ENCODE peak calls at places on chromosomes 6 and 20, in five cellular contexts. One of them, this sample, is unnamed.

GRCh38 chr6:134177753-134178229 is 125.4 kb upstream of the SLC2A12 start:
- DNase-seq in lower leg skin: no peak
- DNase-seq in GM12878: no peak
- DNase-seq in SJSA1: no peak
- DNase-seq in AG10803: peak
- DNase-seq in this sample: no peak

GRCh38 chr6:152154559-152155356 is 347.3 kb downstream of the ESR1 start:
- DNase-seq in GM12878: no peak
- DNase-seq in lower leg skin: no peak
- DNase-seq in SJSA1: no peak
- DNase-seq in AG10803: no peak
- DNase-seq in this sample: no peak

GRCh38 chr6:73032586-73032985 is 192.7 kb downstream of the KHDC1L start:
- DNase-seq in lower leg skin: no peak
- DNase-seq in AG10803: peak
- DNase-seq in SJSA1: no peak
- DNase-seq in GM12878: no peak
- DNase-seq in this sample: no peak

GRCh38 chr6:167475947-167476346 is 151.1 kb downstream of the TTLL2 start:
- DNase-seq in SJSA1: no peak
- DNase-seq in AG10803: no peak
- DNase-seq in lower leg skin: no peak
- DNase-seq in GM12878: no peak
- DNase-seq in this sample: no peak

GRCh38 chr6:6521961-6522360 is 66.6 kb upstream of the LY86 start:
- DNase-seq in GM12878: no peak
- DNase-seq in AG10803: no peak
- DNase-seq in SJSA1: no peak
- DNase-seq in lower leg skin: no peak
- DNase-seq in this sample: no peak

GRCh38 chr20:4071177-4071723 is 55.9 kb upstream of the RNF24 start:
- DNase-seq in GM12878: no peak
- DNase-seq in lower leg skin: no peak
- DNase-seq in SJSA1: no peak
- DNase-seq in AG10803: peak
- DNase-seq in this sample: no peak

GRCh38 chr6:11911535-11911934 is 100.6 kb upstream of the HIVEP1 start:
- DNase-seq in GM12878: no peak
- DNase-seq in AG10803: peak
- DNase-seq in SJSA1: no peak
- DNase-seq in lower leg skin: no peak
- DNase-seq in this sample: peak

GRCh38 chr6:13397359-13398080 is 69.2 kb upstream of the TBC1D7 start:
- DNase-seq in AG10803: peak
- DNase-seq in SJSA1: no peak
- DNase-seq in lower leg skin: no peak
- DNase-seq in GM12878: peak
- DNase-seq in this sample: no peak

GRCh38 chr6:4319992-4320683 is 184.8 kb upstream of the ECI2 start:
- DNase-seq in lower leg skin: no peak
- DNase-seq in SJSA1: no peak
- DNase-seq in GM12878: no peak
- DNase-seq in AG10803: peak
- DNase-seq in this sample: no peak

GRCh38 chr6:160737934-160738333 is 35.9 kb downstream of the PLG start:
- DNase-seq in AG10803: no peak
- DNase-seq in SJSA1: no peak
- DNase-seq in GM12878: no peak
- DNase-seq in lower leg skin: no peak
- DNase-seq in this sample: no peak

GRCh38 chr20:40959325-40960092 is 69.1 kb upstream of the TOP1 start:
- DNase-seq in AG10803: no peak
- DNase-seq in SJSA1: no peak
- DNase-seq in lower leg skin: no peak
- DNase-seq in GM12878: no peak
- DNase-seq in this sample: no peak

GRCh38 chr6:36986704-36987047 is 680 bp upstream of the MTCH1 start:
- DNase-seq in AG10803: no peak
- DNase-seq in SJSA1: no peak
- DNase-seq in lower leg skin: no peak
- DNase-seq in GM12878: no peak
- DNase-seq in this sample: no peak

GRCh38 chr6:131290955-131291354 is 155.7 kb downstream of the AKAP7 start:
- DNase-seq in GM12878: no peak
- DNase-seq in lower leg skin: no peak
- DNase-seq in SJSA1: no peak
- DNase-seq in AG10803: no peak
- DNase-seq in this sample: no peak

GRCh38 chr6:109867009-109867969 is 110.8 kb upstream of the GPR6 start:
- DNase-seq in AG10803: peak
- DNase-seq in GM12878: no peak
- DNase-seq in SJSA1: no peak
- DNase-seq in lower leg skin: peak
- DNase-seq in this sample: no peak

GRCh38 chr20:64261138-64261537 is 5.6 kb downstream of the PCMTD2 start:
- DNase-seq in SJSA1: no peak
- DNase-seq in GM12878: no peak
- DNase-seq in AG10803: peak
- DNase-seq in lower leg skin: peak
- DNase-seq in this sample: no peak

GRCh38 chr20:3174442-3175263 is 1.3 kb upstream of the LZTS3 start:
- DNase-seq in GM12878: no peak
- DNase-seq in lower leg skin: no peak
- DNase-seq in SJSA1: peak
- DNase-seq in AG10803: peak
- DNase-seq in this sample: no peak

GRCh38 chr20:51985013-51985415 is 182.7 kb upstream of the SALL4 start:
- DNase-seq in SJSA1: peak
- DNase-seq in lower leg skin: peak
- DNase-seq in AG10803: peak
- DNase-seq in GM12878: no peak
- DNase-seq in this sample: no peak

GRCh38 chr6:19121516-19121915 is 715.7 kb upstream of the ID4 start:
- DNase-seq in GM12878: no peak
- DNase-seq in lower leg skin: no peak
- DNase-seq in SJSA1: no peak
- DNase-seq in AG10803: no peak
- DNase-seq in this sample: no peak

GRCh38 chr6:157985378-157986155 is 3.9 kb downstream of the SYNJ2 start:
- DNase-seq in AG10803: no peak
- DNase-seq in lower leg skin: no peak
- DNase-seq in SJSA1: peak
- DNase-seq in GM12878: no peak
- DNase-seq in this sample: no peak

GRCh38 chr6:16836186-16836981 is 75.1 kb upstream of the ATXN1 start:
- DNase-seq in AG10803: peak
- DNase-seq in GM12878: peak
- DNase-seq in lower leg skin: no peak
- DNase-seq in SJSA1: peak
- DNase-seq in this sample: no peak
- H3K4me3 ChIP-seq in AG10803: peak
- H3K4me3 ChIP-seq in GM12878: peak
- H3K4me3 ChIP-seq in lower leg skin: no peak
- H3K4me3 ChIP-seq in SJSA1: peak
- H3K4me3 ChIP-seq in this sample: no peak

GRCh38 chr20:50731930-50732690 is 730 bp downstream of the PARD6B start:
- DNase-seq in GM12878: no peak
- DNase-seq in SJSA1: no peak
- DNase-seq in lower leg skin: peak
- DNase-seq in AG10803: no peak
- DNase-seq in this sample: no peak

GRCh38 chr20:50735813-50736212 is 4.4 kb downstream of the PARD6B start:
- DNase-seq in SJSA1: no peak
- DNase-seq in AG10803: no peak
- DNase-seq in GM12878: no peak
- DNase-seq in lower leg skin: no peak
- DNase-seq in this sample: no peak

GRCh38 chr20:50731055-50731929 is at the start of gene PARD6B:
- DNase-seq in AG10803: peak
- DNase-seq in GM12878: peak
- DNase-seq in lower leg skin: peak
- DNase-seq in SJSA1: peak
- DNase-seq in this sample: peak

GRCh38 chr20:50734730-50735679 is 3.6 kb downstream of the PARD6B start:
- DNase-seq in AG10803: no peak
- DNase-seq in SJSA1: no peak
- DNase-seq in lower leg skin: peak
- DNase-seq in GM12878: no peak
- DNase-seq in this sample: no peak

DNA sequence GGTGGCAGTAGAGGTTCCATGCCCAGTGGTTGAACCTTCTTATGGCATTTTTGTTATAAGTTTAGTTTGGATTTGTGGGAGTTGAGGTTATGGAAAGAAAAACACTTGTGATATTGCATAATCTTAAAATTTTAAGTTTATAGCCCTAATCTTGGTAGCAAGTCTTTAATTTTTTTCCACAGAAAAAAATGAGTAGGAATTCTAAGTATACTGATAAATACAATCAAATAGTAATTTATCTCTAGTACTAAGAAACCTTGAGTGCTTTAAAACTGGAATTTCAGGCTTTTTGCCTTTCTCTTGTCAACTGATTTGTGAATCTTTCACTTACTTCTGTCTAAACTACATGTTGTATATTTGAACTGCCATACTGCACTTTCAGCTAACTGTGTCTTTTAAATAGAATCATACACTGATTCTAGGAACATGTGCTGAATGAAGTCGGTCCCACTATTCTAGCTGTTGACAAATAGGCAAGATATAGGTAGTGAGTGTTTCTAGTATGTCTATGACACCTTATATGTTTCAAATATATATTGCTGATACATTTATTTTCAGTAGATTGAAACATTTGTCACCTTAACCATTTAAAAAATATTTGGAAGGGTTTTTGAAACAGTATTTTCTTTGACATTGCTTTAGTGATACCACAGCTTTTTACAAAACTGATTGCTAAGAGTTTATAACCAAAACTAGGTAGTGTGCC is 2.4 kb downstream of the PARD6B start:
- DNase-seq in SJSA1: no peak
- DNase-seq in GM12878: no peak
- DNase-seq in AG10803: no peak
- DNase-seq in lower leg skin: no peak
- DNase-seq in this sample: no peak
- H3K4me3 ChIP-seq in SJSA1: no peak
- H3K4me3 ChIP-seq in GM12878: no peak
- H3K4me3 ChIP-seq in AG10803: no peak
- H3K4me3 ChIP-seq in lower leg skin: no peak
- H3K4me3 ChIP-seq in this sample: no peak

DNA sequence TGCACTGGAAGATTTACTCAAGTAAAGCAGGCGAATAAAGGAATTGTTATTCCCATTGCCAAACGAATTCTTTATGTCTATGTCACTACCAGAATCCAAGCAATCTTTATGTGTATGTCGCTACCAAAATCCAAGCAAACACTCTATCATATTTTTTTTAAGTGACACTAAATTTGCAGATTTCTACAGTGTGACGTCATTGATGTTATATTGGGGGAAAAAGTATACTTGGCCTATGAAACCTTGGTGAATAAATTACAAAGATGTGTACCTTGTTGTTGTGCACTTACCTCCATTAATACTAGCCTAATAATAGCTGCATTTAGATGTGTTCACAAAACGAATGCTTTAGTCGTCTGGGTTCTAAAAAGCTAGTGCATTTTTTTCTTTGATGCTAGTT is 957 bp downstream of the TTK start:
- DNase-seq in GM12878: no peak
- DNase-seq in AG10803: no peak
- DNase-seq in lower leg skin: no peak
- DNase-seq in SJSA1: no peak
- DNase-seq in this sample: no peak
- H3K4me3 ChIP-seq in GM12878: peak
- H3K4me3 ChIP-seq in AG10803: peak
- H3K4me3 ChIP-seq in lower leg skin: no peak
- H3K4me3 ChIP-seq in SJSA1: peak
- H3K4me3 ChIP-seq in this sample: peak

GRCh38 chr20:50931048-50931305 is 260 bp downstream of the ADNP start:
- DNase-seq in SJSA1: no peak
- DNase-seq in GM12878: no peak
- DNase-seq in AG10803: no peak
- DNase-seq in lower leg skin: no peak
- DNase-seq in this sample: no peak

GRCh38 chr20:50930139-50931047 is 844 bp downstream of the ADNP start:
- DNase-seq in SJSA1: no peak
- DNase-seq in lower leg skin: peak
- DNase-seq in AG10803: no peak
- DNase-seq in GM12878: no peak
- DNase-seq in this sample: no peak

GRCh38 chr20:50929299-50930138 is 1.7 kb downstream of the ADNP start:
- DNase-seq in SJSA1: peak
- DNase-seq in AG10803: peak
- DNase-seq in GM12878: peak
- DNase-seq in lower leg skin: peak
- DNase-seq in this sample: peak

GRCh38 chr20:50931306-50932015 is at the start of gene ADNP:
- DNase-seq in GM12878: peak
- DNase-seq in SJSA1: peak
- DNase-seq in AG10803: peak
- DNase-seq in lower leg skin: peak
- DNase-seq in this sample: peak

GRCh38 chr20:50928469-50928868 is 2.8 kb downstream of the ADNP start:
- DNase-seq in SJSA1: no peak
- DNase-seq in lower leg skin: no peak
- DNase-seq in GM12878: no peak
- DNase-seq in AG10803: no peak
- DNase-seq in this sample: peak
- H3K4me3 ChIP-seq in SJSA1: no peak
- H3K4me3 ChIP-seq in lower leg skin: no peak
- H3K4me3 ChIP-seq in GM12878: peak
- H3K4me3 ChIP-seq in AG10803: peak
- H3K4me3 ChIP-seq in this sample: no peak

DNA sequence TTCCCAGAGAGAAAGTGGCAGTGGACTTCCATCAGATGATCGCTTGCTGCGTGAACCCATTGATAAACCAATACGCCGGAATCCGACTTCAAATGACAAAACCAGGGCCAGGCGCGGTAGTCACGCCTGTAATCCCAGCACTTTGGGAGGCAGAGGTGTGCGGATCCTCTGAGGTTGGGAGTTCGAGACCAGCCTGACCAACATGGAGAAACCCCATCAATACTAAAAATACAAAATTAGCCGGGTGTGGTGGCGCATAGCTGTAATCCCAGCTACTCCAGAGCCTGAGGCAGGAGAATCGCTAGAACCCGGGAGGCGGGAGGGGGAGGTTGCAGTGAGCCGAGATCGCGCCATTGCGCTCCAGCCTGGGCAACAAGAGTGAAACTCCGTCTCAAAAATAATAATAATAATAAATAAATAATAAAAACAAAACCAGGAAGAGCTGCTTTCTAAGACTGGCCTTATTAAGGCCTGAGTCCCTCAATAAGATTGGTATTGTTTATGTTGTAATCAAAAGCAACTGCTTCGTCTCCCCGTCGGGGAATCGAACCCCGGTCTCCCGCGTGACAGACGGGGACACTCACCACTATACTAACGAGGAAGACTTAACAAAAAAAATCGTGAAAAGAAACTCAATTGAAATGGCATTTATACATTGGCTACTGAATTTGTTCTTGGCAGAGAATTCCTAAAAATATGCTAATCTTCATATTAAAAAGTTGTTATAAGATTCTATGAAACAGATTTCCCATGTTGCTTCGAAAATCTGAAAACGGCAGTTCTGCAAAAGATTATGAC is 110.2 kb upstream of the ZNF184 start:
- DNase-seq in AG10803: peak
- DNase-seq in SJSA1: peak
- DNase-seq in GM12878: no peak
- DNase-seq in lower leg skin: no peak
- DNase-seq in this sample: peak
- H3K4me3 ChIP-seq in AG10803: no peak
- H3K4me3 ChIP-seq in SJSA1: no peak
- H3K4me3 ChIP-seq in GM12878: peak
- H3K4me3 ChIP-seq in lower leg skin: no peak
- H3K4me3 ChIP-seq in this sample: no peak

GRCh38 chr6:28734443-28734959 is 189.3 kb downstream of the TRIM27 start:
- DNase-seq in lower leg skin: no peak
- DNase-seq in AG10803: no peak
- DNase-seq in GM12878: no peak
- DNase-seq in SJSA1: no peak
- DNase-seq in this sample: no peak
- H3K4me3 ChIP-seq in lower leg skin: no peak
- H3K4me3 ChIP-seq in AG10803: no peak
- H3K4me3 ChIP-seq in GM12878: no peak
- H3K4me3 ChIP-seq in SJSA1: no peak
- H3K4me3 ChIP-seq in this sample: no peak

This sample was measured in Jurkat, Clone E6-1.